ENCODE peak calls at places on chromosome 2, in four cellular contexts. W is transverse colon, T is body of pancreas, G is endothelial cell of umbilical vein. C is an unnamed sample.

GRCh38 chr2:74399785-74400184 is 19.7 kb upstream of the DCTN1 start:
- DNase-seq in T (no peak), W (no peak), G (peak; percentile 41), C (no peak)

GRCh38 chr2:105112345-105112744 is 74.5 kb downstream of the MRPS9 start:
- DNase-seq in T (no peak), G (no peak), W (no peak), C (no peak)

GRCh38 chr2:230658877-230659652 is 53.6 kb upstream of the CAB39 start:
- DNase-seq in W (no peak), T (no peak), G (no peak), C (no peak)

GRCh38 chr2:239639366-239640185 is 238.8 kb upstream of the HDAC4 start:
- DNase-seq in T (no peak), W (no peak), G (no peak), C (no peak)

GRCh38 chr2:174076040-174076439 is 110.9 kb upstream of the SP3 start:
- DNase-seq in T (no peak), W (no peak), G (no peak), C (no peak)

GRCh38 chr2:119178811-119179601 is 20.5 kb upstream of the C1QL2 start:
- DNase-seq in T (peak; percentile 48), W (no peak), G (no peak), C (no peak)

GRCh38 chr2:152335851-152336102 is 803 bp downstream of the FMNL2 start:
- DNase-seq in W (no peak), G (no peak), T (peak; percentile 4), C (no peak)

GRCh38 chr2:54903736-54904554 is 146.3 kb downstream of the RTN4 start:
- DNase-seq in T (peak; percentile 43), G (peak; percentile 92), W (peak; percentile 62), C (no peak)

GRCh38 chr2:106065268-106065982 is 128.7 kb downstream of the UXS1 start:
- DNase-seq in G (no peak), T (peak; percentile 5), W (no peak), C (peak; percentile 27)

GRCh38 chr2:219175486-219175885 is 1.2 kb downstream of the CNPPD1 start:
- DNase-seq in W (no peak), G (no peak), T (no peak), C (no peak)

GRCh38 chr2:162007447-162008040 is 66.5 kb downstream of the DPP4 start:
- DNase-seq in T (no peak), G (peak; percentile 38), W (no peak), C (no peak)

GRCh38 chr2:88003074-88003755 is 13.1 kb downstream of the RNU2-63P start:
- DNase-seq in G (no peak), W (no peak), T (no peak), C (no peak)

GRCh38 chr2:165720526-165720925 is 73.5 kb downstream of the GALNT3 start:
- DNase-seq in W (no peak), T (no peak), G (no peak), C (no peak)

GRCh38 chr2:190947139-190947538 is 66.5 kb downstream of the GLS start:
- DNase-seq in T (peak; percentile 30), G (peak; percentile 95), W (no peak), C (no peak)

GRCh38 chr2:17962874-17963273 is 84.4 kb downstream of the KCNS3 start:
- DNase-seq in G (no peak), W (no peak), T (no peak), C (no peak)

GRCh38 chr2:97766567-97766966 is 53.2 kb downstream of the ZAP70 start:
- DNase-seq in G (no peak), W (no peak), T (no peak), C (no peak)

GRCh38 chr2:40343904-40344303 is 108.0 kb downstream of the SLC8A1 start:
- DNase-seq in G (no peak), T (no peak), W (no peak), C (no peak)

GRCh38 chr2:183881978-183882377 is 716.4 kb upstream of the ZNF804A start:
- DNase-seq in T (no peak), G (no peak), W (no peak), C (no peak)

GRCh38 chr2:3368261-3368722 is 9.3 kb downstream of the EIPR1 start:
- DNase-seq in T (no peak), G (no peak), W (no peak), C (no peak)

GRCh38 chr2:30447149-30448045 is at the start of gene LCLAT1:
- DNase-seq in T (peak; percentile 78), G (peak; percentile 79), W (peak; percentile 84), C (peak; percentile 87)

GRCh38 chr2:102080451-102081054 is 62.0 kb upstream of the IL1R1 start:
- DNase-seq in G (no peak), T (no peak), W (no peak), C (no peak)

GRCh38 chr2:32559136-32559535 is 68.7 kb upstream of the TTC27 start:
- DNase-seq in G (no peak), W (no peak), T (peak; percentile 18), C (no peak)

GRCh38 chr2:106972782-106973181 is 86.8 kb upstream of the ST6GAL2 start:
- DNase-seq in G (no peak), T (no peak), W (no peak), C (no peak)

GRCh38 chr2:64859208-64860161 is 129.7 kb upstream of the SLC1A4 start:
- DNase-seq in T (peak; percentile 94), W (peak; percentile 94), G (peak; percentile 76), C (peak; percentile 95)
- TF ChIP-seq POLR2A in T (peak; percentile 17), W (peak; percentile 70), G (no peak), C (peak; percentile 45)

DNA sequence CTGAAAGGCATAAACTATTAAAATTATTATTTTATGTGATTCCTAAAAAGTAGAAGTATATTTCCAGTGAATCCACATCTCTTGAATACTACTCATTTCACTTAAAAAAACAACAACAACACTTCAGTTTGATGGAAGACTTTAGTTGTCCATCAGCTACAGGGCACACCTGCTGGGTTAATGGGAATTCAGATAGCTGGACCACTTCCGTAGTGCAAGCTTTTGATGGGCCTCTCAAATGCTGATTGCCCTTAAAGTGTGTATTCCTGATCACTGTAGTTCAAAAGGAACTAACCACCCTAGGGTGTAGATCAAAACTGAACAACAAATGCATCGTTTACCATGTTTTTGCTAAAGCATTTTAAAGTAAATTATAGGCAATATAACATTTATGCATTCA is 510.3 kb upstream of the SLC39A10 start:
- DNase-seq in W (no peak), G (no peak), T (no peak), C (no peak)
- H3K4me1 ChIP-seq in W (no peaks in the 10 kb centered on the region), G (no peaks in the 10 kb centered on the region), T (no peaks in the 10 kb centered on the region), C (no peaks in the 10 kb centered on the region)

DNA sequence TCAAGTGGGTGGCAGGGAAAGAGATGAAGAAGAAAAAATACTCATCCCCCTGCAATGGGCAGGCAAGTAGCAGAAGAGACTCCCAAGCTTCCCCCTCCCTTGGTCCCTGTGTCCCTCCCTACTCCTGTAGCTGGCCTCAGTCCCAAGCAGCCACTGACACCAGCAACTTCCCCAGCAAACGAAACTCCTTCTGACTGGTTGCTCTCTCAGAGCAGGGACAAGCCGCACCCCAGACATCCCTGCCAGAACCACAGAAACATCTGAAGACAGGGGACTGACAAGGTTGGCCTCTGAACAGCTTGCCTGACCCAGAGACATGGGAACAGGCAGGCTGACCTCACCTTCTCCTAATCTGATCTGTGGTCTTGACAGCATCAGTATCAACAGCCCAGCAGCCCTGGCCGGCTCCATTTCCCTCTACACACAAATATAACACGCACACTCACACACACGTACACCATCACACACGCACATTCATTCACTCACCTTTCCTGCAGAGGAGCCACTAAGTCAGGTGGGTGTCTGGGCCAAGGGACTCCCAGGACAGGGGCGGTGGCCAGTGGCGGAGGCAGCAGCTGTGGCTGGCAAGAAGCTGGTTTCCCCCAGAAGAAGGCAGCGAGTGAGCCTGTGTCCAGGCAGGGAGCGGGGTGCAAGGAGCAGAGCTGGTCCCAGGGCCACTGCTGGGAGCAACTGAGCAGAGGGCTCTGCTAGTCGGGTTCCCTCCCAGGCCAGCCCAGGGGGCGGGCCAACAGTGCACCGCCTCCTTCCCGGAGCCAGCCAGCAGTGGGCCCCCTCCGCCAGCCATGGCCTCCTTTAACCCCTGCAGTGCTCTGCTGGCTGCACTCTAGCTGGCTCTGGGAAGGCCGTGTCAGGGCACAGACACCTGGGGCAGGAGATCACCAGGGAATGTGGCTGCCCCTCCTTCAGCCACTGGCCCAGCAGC is 59.1 kb downstream of the TNS1 start:
- DNase-seq in G (peak; percentile 57), W (peak; percentile 75), T (peak; percentile 82), C (peak; percentile 91)
- TF ChIP-seq POLR2A in G (no peak), W (peak; percentile 81), T (peak; percentile 62), C (peak; percentile 96)

GRCh38 chr2:47785986-47786385 is 3.0 kb downstream of the MSH6 start:
- DNase-seq in T (no peak), W (no peak), G (no peak), C (no peak)

GRCh38 chr2:47783491-47784330 is 766 bp downstream of the MSH6 start:
- DNase-seq in W (peak; percentile 79), T (peak; percentile 59), G (peak; percentile 56), C (peak; percentile 52)

GRCh38 chr2:47784349-47784851 is 1.5 kb downstream of the MSH6 start:
- DNase-seq in T (no peak), G (peak; percentile 42), W (peak; percentile 19), C (no peak)

GRCh38 chr2:47779416-47779790 is 3.5 kb upstream of the MSH6 start:
- DNase-seq in W (no peak), G (peak; percentile 56), T (no peak), C (no peak)

DNA sequence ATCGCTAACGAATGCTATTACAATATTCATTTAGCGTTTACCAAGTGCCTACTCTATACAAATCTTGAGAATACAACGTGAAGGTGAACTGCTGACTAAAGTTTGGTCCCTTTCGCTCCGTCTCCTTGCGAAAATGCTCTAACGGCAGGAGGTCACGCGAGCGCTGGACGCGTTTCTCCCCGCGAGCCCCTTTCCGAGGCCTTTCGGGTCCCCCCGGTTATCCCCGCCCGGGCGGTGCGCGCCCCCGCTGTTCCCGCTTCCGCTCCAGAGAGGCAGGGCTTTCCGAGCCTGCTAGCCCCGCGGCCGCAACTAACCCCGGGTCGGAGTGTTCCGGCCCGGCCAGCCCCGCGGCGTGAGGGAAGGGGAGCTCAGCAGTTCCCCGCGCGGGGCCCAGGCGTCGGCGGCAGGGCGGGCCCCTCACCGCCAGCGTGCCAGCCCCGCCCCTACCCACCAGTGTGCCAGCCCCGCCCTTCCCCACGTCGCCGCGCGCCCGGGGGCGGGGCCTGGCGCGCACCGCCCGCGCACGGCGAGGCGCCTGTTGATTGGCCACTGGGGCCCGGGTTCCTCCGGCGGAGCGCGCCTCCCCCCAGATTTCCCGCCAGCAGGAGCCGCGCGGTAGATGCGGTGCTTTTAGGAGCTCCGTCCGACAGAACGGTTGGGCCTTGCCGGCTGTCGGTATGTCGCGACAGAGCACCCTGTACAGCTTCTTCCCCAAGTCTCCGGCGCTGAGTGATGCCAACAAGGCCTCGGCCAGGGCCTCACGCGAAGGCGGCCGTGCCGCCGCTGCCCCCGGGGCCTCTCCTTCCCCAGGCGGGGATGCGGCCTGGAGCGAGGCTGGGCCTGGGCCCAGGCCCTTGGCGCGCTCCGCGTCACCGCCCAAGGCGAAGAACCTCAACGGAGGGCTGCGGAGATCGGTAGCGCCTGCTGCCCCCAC is at the start of gene MSH6:
- DNase-seq in T (peak; percentile 91), G (peak; percentile 90), W (peak; percentile 91), C (peak; percentile 90)
- H3K4me1 ChIP-seq in T (peaks cover 26% of the 10 kb centered on the region), G (peaks cover 9% of the 10 kb centered on the region), W (peaks cover 14% of the 10 kb centered on the region), C (peaks cover 38% of the 10 kb centered on the region)

GRCh38 chr2:25279091-25279651 is 62.6 kb downstream of the DNMT3A start:
- DNase-seq in T (peak; percentile 71), G (peak; percentile 36), W (peak; percentile 66), C (peak; percentile 81)
- TF ChIP-seq POLR2A in T (no peak), G (no peak), W (no peak), C (no peak)